ENCODE peak calls at places on chromosomes 2 and 18, in nine cellular contexts. N, E, O, G, Z, B, H, U and L are unnamed samples.

GRCh38 chr2:85433511-85434089 is 15.1 kb downstream of the SH2D6 start:
- DNase-seq in E (peak; percentile 88), O (peak; percentile 96), U (peak; percentile 99), Z (no peak), N (peak; percentile 82), B (no peak), G (peak; percentile 48), H (peak; percentile 96), L (peak; percentile 89)

GRCh38 chr18:24837065-24837464 is 376.6 kb downstream of the HRH4 start:
- DNase-seq in B (no peak), H (no peak), N (no peak), U (peak; percentile 81), G (no peak), O (no peak), E (no peak), Z (no peak), L (no peak)

GRCh38 chr18:37161491-37161890 is 332.6 kb downstream of the KIAA1328 start:
- DNase-seq in E (no peak), H (no peak), B (no peak), Z (no peak), N (no peak), O (no peak), U (no peak), G (no peak), L (no peak)

GRCh38 chr2:232142049-232142448 is 180.5 kb downstream of the DIS3L2 start:
- DNase-seq in U (peak; percentile 49), B (peak; percentile 44), O (peak; percentile 46), N (no peak), G (peak; percentile 82), Z (peak; percentile 28), E (peak; percentile 18), H (peak; percentile 63), L (no peak)

GRCh38 chr2:101111917-101112771 is 39.0 kb downstream of the TBC1D8 start:
- DNase-seq in Z (peak; percentile 52), B (no peak), G (no peak), H (peak; percentile 79), O (peak; percentile 56), E (peak; percentile 78), U (peak; percentile 97), N (no peak), L (peak; percentile 45)

GRCh38 chr2:239101807-239102206 is 253.9 kb downstream of the TWIST2 start:
- DNase-seq in B (no peak), U (no peak), G (no peak), N (no peak), H (no peak), E (no peak), O (no peak), Z (no peak), L (no peak)

GRCh38 chr2:201546576-201546975 is 95.0 kb downstream of the STRADB start:
- DNase-seq in G (no peak), N (no peak), O (no peak), E (no peak), U (peak; percentile 80), B (no peak), H (peak; percentile 69), Z (no peak), L (no peak)

GRCh38 chr18:13797157-13797611 is 26.8 kb upstream of the MC5R start:
- DNase-seq in O (peak; percentile 39), N (no peak), H (no peak), E (no peak), Z (peak; percentile 7), U (no peak), B (no peak), G (no peak), L (no peak)

GRCh38 chr2:173568054-173568453 is 213.4 kb downstream of the CDCA7 start:
- DNase-seq in Z (peak; percentile 23), H (no peak), E (no peak), B (peak; percentile 46), N (peak; percentile 19), O (peak; percentile 52), G (peak; percentile 79), U (peak; percentile 48), L (no peak)

DNA sequence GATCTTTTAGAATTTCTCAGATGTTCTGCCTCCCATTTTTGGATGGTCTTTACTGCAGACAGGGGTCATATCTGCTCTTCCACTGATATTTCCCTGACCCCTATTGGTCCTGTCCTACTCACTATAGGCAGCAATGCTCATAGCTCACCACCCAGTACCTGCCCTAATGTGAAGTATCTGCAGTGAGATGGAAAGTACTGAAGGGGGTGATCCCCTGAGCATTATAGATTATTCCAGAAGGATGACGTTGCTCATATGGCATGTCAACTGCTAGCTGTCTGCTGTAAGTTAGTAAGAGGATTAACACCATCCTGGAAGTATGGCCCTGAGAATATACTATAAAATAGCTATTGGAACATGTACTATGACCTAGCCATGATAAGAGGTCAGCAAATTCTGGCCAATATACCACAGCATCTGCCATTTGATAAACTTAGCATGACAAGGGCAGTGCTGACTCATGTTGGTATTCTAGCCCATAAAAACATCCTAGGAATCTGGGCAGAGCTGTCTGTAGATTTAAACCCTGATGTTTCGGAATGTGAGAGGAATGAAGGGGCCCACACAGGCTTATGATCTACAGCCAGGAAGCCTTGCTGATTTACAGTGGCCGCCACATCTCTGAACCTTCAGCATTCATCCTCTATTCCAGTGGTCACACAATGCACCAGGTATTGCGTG is 451.4 kb downstream of the TNS1 start:
- DNase-seq in G (peak; percentile 76), B (no peak), O (peak; percentile 9), Z (peak; percentile 20), N (no peak), E (no peak), H (peak; percentile 45), U (peak; percentile 52), L (no peak)
- TF ChIP-seq CTCF in G (no peak), B (no peak), O (no peak), Z (no peak), N (no peak), E (no peak), H (no peak), U (no peak), L (no peak)

GRCh38 chr2:129883121-129883520 is 96.3 kb upstream of the RAB6C start:
- DNase-seq in U (no peak), Z (no peak), G (no peak), B (no peak), H (no peak), O (no peak), N (no peak), E (no peak), L (no peak)

GRCh38 chr2:129884221-129884786 is 95.2 kb upstream of the RAB6C start:
- DNase-seq in H (no peak), B (no peak), Z (no peak), O (no peak), N (no peak), G (no peak), U (no peak), E (no peak), L (no peak)

GRCh38 chr2:129887688-129888266 is 91.7 kb upstream of the RAB6C start:
- DNase-seq in N (no peak), Z (no peak), U (no peak), G (no peak), B (no peak), E (no peak), O (no peak), H (no peak), L (no peak)

GRCh38 chr2:129888461-129888860 is 91.0 kb upstream of the RAB6C start:
- DNase-seq in N (no peak), O (no peak), Z (no peak), G (no peak), U (no peak), E (no peak), B (no peak), H (no peak), L (no peak)

DNA sequence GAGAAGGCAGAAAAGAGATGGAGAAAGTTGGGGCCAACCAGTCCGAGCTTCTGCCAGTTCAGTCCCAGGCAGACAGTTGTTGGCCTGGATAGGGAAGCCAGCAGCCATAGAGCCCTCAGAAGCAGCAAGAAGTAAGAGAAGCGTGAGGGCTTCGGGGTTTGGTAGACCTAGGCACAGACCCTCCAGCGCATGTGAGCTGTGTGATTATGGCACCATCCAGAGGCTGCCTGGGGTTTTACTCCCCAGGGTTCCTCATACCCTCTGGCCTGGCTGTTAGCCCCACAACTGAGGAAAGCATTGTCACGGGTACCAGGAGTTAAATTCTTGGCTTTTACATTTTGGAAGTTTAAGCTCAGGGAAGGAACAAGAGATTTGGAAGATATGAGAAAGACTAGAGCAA is 93.7 kb upstream of the RAB6C start:
- DNase-seq in Z (no peak), H (no peak), B (peak; percentile 26), O (no peak), U (no peak), G (peak; percentile 31), N (no peak), E (no peak), L (no peak)
- TF ChIP-seq CTCF in Z (peak; percentile 41), H (no peak), B (peak; percentile 27), O (no peak), U (no peak), G (peak; percentile 67), N (no peak), E (no peak), L (peak; percentile 26)

DNA sequence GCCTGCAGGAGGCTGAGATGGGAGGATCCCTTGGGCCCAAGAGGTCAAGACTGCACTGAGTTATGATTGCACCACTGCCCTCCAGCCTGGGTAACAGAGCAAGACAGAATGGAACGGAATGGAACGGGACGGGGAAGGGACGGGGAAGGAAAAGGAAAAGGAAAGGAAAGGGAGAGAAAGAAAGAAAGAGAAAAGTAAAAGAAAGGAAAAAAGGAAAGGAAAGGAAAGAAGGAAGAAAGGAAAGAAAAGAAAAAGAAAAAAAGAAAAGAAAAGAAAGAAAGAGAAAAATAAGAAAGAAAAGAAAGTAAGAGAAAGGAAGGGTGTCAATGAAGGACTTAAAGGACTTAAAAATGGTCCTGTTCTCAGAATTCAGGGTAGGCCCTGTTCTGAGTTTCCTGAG is 4.3 kb upstream of the SPOPL start:
- DNase-seq in H (no peak), O (no peak), N (no peak), Z (no peak), U (no peak), G (no peak), B (no peak), E (no peak), L (no peak)
- TF ChIP-seq CTCF in H (no peak), O (no peak), N (no peak), Z (no peak), U (no peak), G (no peak), B (no peak), E (no peak), L (no peak)

GRCh38 chr2:8628179-8628869 is 53.5 kb upstream of the ID2 start:
- DNase-seq in H (no peak), B (peak; percentile 31), Z (no peak), N (no peak), O (no peak), G (peak; percentile 24), E (no peak), U (no peak), L (no peak)

GRCh38 chr2:8627019-8627691 is 54.7 kb upstream of the ID2 start:
- DNase-seq in N (no peak), H (no peak), G (no peak), U (peak; percentile 12), Z (peak; percentile 80), O (no peak), B (no peak), E (no peak), L (no peak)

GRCh38 chr2:8626572-8626971 is 55.3 kb upstream of the ID2 start:
- DNase-seq in G (no peak), E (peak; percentile 13), N (no peak), H (no peak), Z (no peak), O (no peak), U (no peak), B (no peak), L (no peak)

GRCh38 chr2:8628870-8629209 is 53.0 kb upstream of the ID2 start:
- DNase-seq in O (no peak), H (no peak), E (no peak), G (no peak), N (no peak), U (no peak), Z (no peak), B (no peak), L (no peak)

GRCh38 chr2:8627692-8628085 is 54.2 kb upstream of the ID2 start:
- DNase-seq in O (no peak), U (no peak), B (peak; percentile 24), E (no peak), H (no peak), Z (peak; percentile 65), G (peak; percentile 22), N (no peak), L (no peak)
- TF ChIP-seq CTCF in O (no peak), U (no peak), B (peak; percentile 37), E (no peak), H (no peak), Z (peak; percentile 97), G (peak; percentile 43), N (peak; percentile 62), L (no peak)